ENCODE peak calls at places on chromosomes 7 and 10, in ten cellular contexts. One of them, this sample, is unnamed.

GRCh38 chr7:140197218-140197890 is 20.6 kb upstream of the KDM7A start:
- DNase-seq in hepatocyte: no peak
- DNase-seq in stimulated activated CD8-positive, alpha-beta memory T cell treated with anti-CD3 and anti-CD28 coated beads, Interleukin-4, amount 100 ng/mL, for 4 hours: no peak
- DNase-seq in upper lobe of right lung: no peak
- DNase-seq in cardiac fibroblast: no peak
- DNase-seq in HEK293T: no peak
- DNase-seq in Panc1: no peak
- DNase-seq in transverse colon: no peak
- DNase-seq in activated T-cell treated with anti-CD3 and anti-CD28 coated beads, Interleukin-2, amount 50 U/mL, for 72 hours: no peak
- DNase-seq in stimulated activated CD4-positive, alpha-beta T cell treated with anti-CD3 and anti-CD28 coated beads, Interleukin-1b, Interleukin-23, amount 100 ng/mL, for 48 hours: no peak
- DNase-seq in this sample: no peak

GRCh38 chr10:5526691-5527331 is 2.0 kb downstream of the CALML3 start:
- DNase-seq in stimulated activated CD4-positive, alpha-beta T cell treated with anti-CD3 and anti-CD28 coated beads, Interleukin-1b, Interleukin-23, amount 100 ng/mL, for 48 hours: no peak
- DNase-seq in HEK293T: no peak
- DNase-seq in upper lobe of right lung: peak; percentile 31
- DNase-seq in transverse colon: peak; percentile 4
- DNase-seq in stimulated activated CD8-positive, alpha-beta memory T cell treated with anti-CD3 and anti-CD28 coated beads, Interleukin-4, amount 100 ng/mL, for 4 hours: no peak
- DNase-seq in cardiac fibroblast: no peak
- DNase-seq in Panc1: no peak
- DNase-seq in activated T-cell treated with anti-CD3 and anti-CD28 coated beads, Interleukin-2, amount 50 U/mL, for 72 hours: no peak
- DNase-seq in hepatocyte: no peak
- DNase-seq in this sample: no peak

GRCh38 chr7:16970732-16971495 is 89.1 kb upstream of the AGR3 start:
- DNase-seq in stimulated activated CD8-positive, alpha-beta memory T cell treated with anti-CD3 and anti-CD28 coated beads, Interleukin-4, amount 100 ng/mL, for 4 hours: no peak
- DNase-seq in Panc1: no peak
- DNase-seq in activated T-cell treated with anti-CD3 and anti-CD28 coated beads, Interleukin-2, amount 50 U/mL, for 72 hours: no peak
- DNase-seq in hepatocyte: no peak
- DNase-seq in upper lobe of right lung: no peak
- DNase-seq in HEK293T: no peak
- DNase-seq in cardiac fibroblast: no peak
- DNase-seq in transverse colon: no peak
- DNase-seq in stimulated activated CD4-positive, alpha-beta T cell treated with anti-CD3 and anti-CD28 coated beads, Interleukin-1b, Interleukin-23, amount 100 ng/mL, for 48 hours: no peak
- DNase-seq in this sample: no peak

GRCh38 chr10:71684356-71685173 is 35.0 kb downstream of the C10orf105 start:
- DNase-seq in stimulated activated CD8-positive, alpha-beta memory T cell treated with anti-CD3 and anti-CD28 coated beads, Interleukin-4, amount 100 ng/mL, for 4 hours: no peak
- DNase-seq in hepatocyte: no peak
- DNase-seq in Panc1: no peak
- DNase-seq in transverse colon: peak; percentile 34
- DNase-seq in upper lobe of right lung: no peak
- DNase-seq in cardiac fibroblast: no peak
- DNase-seq in HEK293T: no peak
- DNase-seq in activated T-cell treated with anti-CD3 and anti-CD28 coated beads, Interleukin-2, amount 50 U/mL, for 72 hours: peak; percentile 23
- DNase-seq in stimulated activated CD4-positive, alpha-beta T cell treated with anti-CD3 and anti-CD28 coated beads, Interleukin-1b, Interleukin-23, amount 100 ng/mL, for 48 hours: peak; percentile 24
- DNase-seq in this sample: no peak

GRCh38 chr7:156487811-156488523 is 152.6 kb upstream of the RNF32 start:
- DNase-seq in cardiac fibroblast: no peak
- DNase-seq in HEK293T: no peak
- DNase-seq in activated T-cell treated with anti-CD3 and anti-CD28 coated beads, Interleukin-2, amount 50 U/mL, for 72 hours: no peak
- DNase-seq in transverse colon: no peak
- DNase-seq in hepatocyte: no peak
- DNase-seq in Panc1: no peak
- DNase-seq in stimulated activated CD8-positive, alpha-beta memory T cell treated with anti-CD3 and anti-CD28 coated beads, Interleukin-4, amount 100 ng/mL, for 4 hours: no peak
- DNase-seq in upper lobe of right lung: no peak
- DNase-seq in stimulated activated CD4-positive, alpha-beta T cell treated with anti-CD3 and anti-CD28 coated beads, Interleukin-1b, Interleukin-23, amount 100 ng/mL, for 48 hours: no peak
- DNase-seq in this sample: no peak

GRCh38 chr7:155375337-155376277 is 77.9 kb downstream of the INSIG1 start:
- DNase-seq in stimulated activated CD8-positive, alpha-beta memory T cell treated with anti-CD3 and anti-CD28 coated beads, Interleukin-4, amount 100 ng/mL, for 4 hours: no peak
- DNase-seq in transverse colon: no peak
- DNase-seq in cardiac fibroblast: no peak
- DNase-seq in Panc1: no peak
- DNase-seq in activated T-cell treated with anti-CD3 and anti-CD28 coated beads, Interleukin-2, amount 50 U/mL, for 72 hours: no peak
- DNase-seq in HEK293T: no peak
- DNase-seq in hepatocyte: no peak
- DNase-seq in upper lobe of right lung: no peak
- DNase-seq in stimulated activated CD4-positive, alpha-beta T cell treated with anti-CD3 and anti-CD28 coated beads, Interleukin-1b, Interleukin-23, amount 100 ng/mL, for 48 hours: no peak
- DNase-seq in this sample: no peak

GRCh38 chr10:10326119-10326518 is 691.6 kb upstream of the CELF2 start:
- DNase-seq in activated T-cell treated with anti-CD3 and anti-CD28 coated beads, Interleukin-2, amount 50 U/mL, for 72 hours: no peak
- DNase-seq in cardiac fibroblast: peak; percentile 42
- DNase-seq in HEK293T: no peak
- DNase-seq in Panc1: no peak
- DNase-seq in transverse colon: no peak
- DNase-seq in stimulated activated CD8-positive, alpha-beta memory T cell treated with anti-CD3 and anti-CD28 coated beads, Interleukin-4, amount 100 ng/mL, for 4 hours: no peak
- DNase-seq in stimulated activated CD4-positive, alpha-beta T cell treated with anti-CD3 and anti-CD28 coated beads, Interleukin-1b, Interleukin-23, amount 100 ng/mL, for 48 hours: no peak
- DNase-seq in hepatocyte: no peak
- DNase-seq in upper lobe of right lung: no peak
- DNase-seq in this sample: no peak

GRCh38 chr10:118442032-118442431 is 99.9 kb upstream of the FAM204A start:
- DNase-seq in hepatocyte: no peak
- DNase-seq in stimulated activated CD8-positive, alpha-beta memory T cell treated with anti-CD3 and anti-CD28 coated beads, Interleukin-4, amount 100 ng/mL, for 4 hours: no peak
- DNase-seq in transverse colon: no peak
- DNase-seq in upper lobe of right lung: no peak
- DNase-seq in Panc1: no peak
- DNase-seq in HEK293T: no peak
- DNase-seq in stimulated activated CD4-positive, alpha-beta T cell treated with anti-CD3 and anti-CD28 coated beads, Interleukin-1b, Interleukin-23, amount 100 ng/mL, for 48 hours: no peak
- DNase-seq in cardiac fibroblast: no peak
- DNase-seq in activated T-cell treated with anti-CD3 and anti-CD28 coated beads, Interleukin-2, amount 50 U/mL, for 72 hours: no peak
- DNase-seq in this sample: no peak

GRCh38 chr7:132463922-132464321 is 112.3 kb downstream of the PLXNA4 start:
- DNase-seq in stimulated activated CD4-positive, alpha-beta T cell treated with anti-CD3 and anti-CD28 coated beads, Interleukin-1b, Interleukin-23, amount 100 ng/mL, for 48 hours: no peak
- DNase-seq in transverse colon: no peak
- DNase-seq in hepatocyte: no peak
- DNase-seq in cardiac fibroblast: no peak
- DNase-seq in activated T-cell treated with anti-CD3 and anti-CD28 coated beads, Interleukin-2, amount 50 U/mL, for 72 hours: no peak
- DNase-seq in stimulated activated CD8-positive, alpha-beta memory T cell treated with anti-CD3 and anti-CD28 coated beads, Interleukin-4, amount 100 ng/mL, for 4 hours: no peak
- DNase-seq in upper lobe of right lung: no peak
- DNase-seq in HEK293T: no peak
- DNase-seq in Panc1: no peak
- DNase-seq in this sample: no peak

GRCh38 chr10:35006836-35007235 is 83.3 kb downstream of the CUL2 start:
- DNase-seq in upper lobe of right lung: no peak
- DNase-seq in stimulated activated CD4-positive, alpha-beta T cell treated with anti-CD3 and anti-CD28 coated beads, Interleukin-1b, Interleukin-23, amount 100 ng/mL, for 48 hours: no peak
- DNase-seq in stimulated activated CD8-positive, alpha-beta memory T cell treated with anti-CD3 and anti-CD28 coated beads, Interleukin-4, amount 100 ng/mL, for 4 hours: no peak
- DNase-seq in hepatocyte: no peak
- DNase-seq in activated T-cell treated with anti-CD3 and anti-CD28 coated beads, Interleukin-2, amount 50 U/mL, for 72 hours: no peak
- DNase-seq in HEK293T: no peak
- DNase-seq in cardiac fibroblast: peak; percentile 92
- DNase-seq in transverse colon: no peak
- DNase-seq in Panc1: no peak
- DNase-seq in this sample: no peak

GRCh38 chr7:99499356-99499712 is 747 bp downstream of the ZNF394 start:
- DNase-seq in hepatocyte: no peak
- DNase-seq in stimulated activated CD4-positive, alpha-beta T cell treated with anti-CD3 and anti-CD28 coated beads, Interleukin-1b, Interleukin-23, amount 100 ng/mL, for 48 hours: no peak
- DNase-seq in upper lobe of right lung: no peak
- DNase-seq in HEK293T: no peak
- DNase-seq in Panc1: no peak
- DNase-seq in activated T-cell treated with anti-CD3 and anti-CD28 coated beads, Interleukin-2, amount 50 U/mL, for 72 hours: peak; percentile 9
- DNase-seq in cardiac fibroblast: peak; percentile 20
- DNase-seq in transverse colon: no peak
- DNase-seq in stimulated activated CD8-positive, alpha-beta memory T cell treated with anti-CD3 and anti-CD28 coated beads, Interleukin-4, amount 100 ng/mL, for 4 hours: no peak
- DNase-seq in this sample: no peak

GRCh38 chr10:43350139-43350538 is 21.3 kb upstream of the FXYD4 start:
- DNase-seq in Panc1: no peak
- DNase-seq in transverse colon: peak; percentile 32
- DNase-seq in cardiac fibroblast: no peak
- DNase-seq in stimulated activated CD8-positive, alpha-beta memory T cell treated with anti-CD3 and anti-CD28 coated beads, Interleukin-4, amount 100 ng/mL, for 4 hours: no peak
- DNase-seq in HEK293T: no peak
- DNase-seq in stimulated activated CD4-positive, alpha-beta T cell treated with anti-CD3 and anti-CD28 coated beads, Interleukin-1b, Interleukin-23, amount 100 ng/mL, for 48 hours: no peak
- DNase-seq in upper lobe of right lung: no peak
- DNase-seq in activated T-cell treated with anti-CD3 and anti-CD28 coated beads, Interleukin-2, amount 50 U/mL, for 72 hours: no peak
- DNase-seq in hepatocyte: no peak
- DNase-seq in this sample: no peak

GRCh38 chr10:63260860-63261251 is 127.7 kb downstream of the NRBF2 start:
- DNase-seq in stimulated activated CD8-positive, alpha-beta memory T cell treated with anti-CD3 and anti-CD28 coated beads, Interleukin-4, amount 100 ng/mL, for 4 hours: no peak
- DNase-seq in hepatocyte: no peak
- DNase-seq in activated T-cell treated with anti-CD3 and anti-CD28 coated beads, Interleukin-2, amount 50 U/mL, for 72 hours: no peak
- DNase-seq in cardiac fibroblast: no peak
- DNase-seq in upper lobe of right lung: no peak
- DNase-seq in transverse colon: no peak
- DNase-seq in HEK293T: no peak
- DNase-seq in Panc1: no peak
- DNase-seq in stimulated activated CD4-positive, alpha-beta T cell treated with anti-CD3 and anti-CD28 coated beads, Interleukin-1b, Interleukin-23, amount 100 ng/mL, for 48 hours: no peak
- DNase-seq in this sample: no peak

GRCh38 chr10:70096705-70097420 is 35.8 kb downstream of the AIFM2 start:
- DNase-seq in transverse colon: no peak
- DNase-seq in activated T-cell treated with anti-CD3 and anti-CD28 coated beads, Interleukin-2, amount 50 U/mL, for 72 hours: no peak
- DNase-seq in upper lobe of right lung: peak; percentile 5
- DNase-seq in stimulated activated CD4-positive, alpha-beta T cell treated with anti-CD3 and anti-CD28 coated beads, Interleukin-1b, Interleukin-23, amount 100 ng/mL, for 48 hours: no peak
- DNase-seq in Panc1: no peak
- DNase-seq in cardiac fibroblast: no peak
- DNase-seq in hepatocyte: no peak
- DNase-seq in stimulated activated CD8-positive, alpha-beta memory T cell treated with anti-CD3 and anti-CD28 coated beads, Interleukin-4, amount 100 ng/mL, for 4 hours: no peak
- DNase-seq in HEK293T: no peak
- DNase-seq in this sample: no peak

GRCh38 chr10:30430544-30431298 is 3.3 kb upstream of the MAP3K8 start:
- DNase-seq in cardiac fibroblast: no peak
- DNase-seq in Panc1: no peak
- DNase-seq in HEK293T: no peak
- DNase-seq in hepatocyte: no peak
- DNase-seq in upper lobe of right lung: no peak
- DNase-seq in stimulated activated CD4-positive, alpha-beta T cell treated with anti-CD3 and anti-CD28 coated beads, Interleukin-1b, Interleukin-23, amount 100 ng/mL, for 48 hours: no peak
- DNase-seq in activated T-cell treated with anti-CD3 and anti-CD28 coated beads, Interleukin-2, amount 50 U/mL, for 72 hours: no peak
- DNase-seq in stimulated activated CD8-positive, alpha-beta memory T cell treated with anti-CD3 and anti-CD28 coated beads, Interleukin-4, amount 100 ng/mL, for 4 hours: no peak
- DNase-seq in transverse colon: no peak
- DNase-seq in this sample: no peak

GRCh38 chr7:13874783-13875182 is 114.7 kb downstream of the ETV1 start:
- DNase-seq in Panc1: no peak
- DNase-seq in hepatocyte: no peak
- DNase-seq in transverse colon: no peak
- DNase-seq in stimulated activated CD4-positive, alpha-beta T cell treated with anti-CD3 and anti-CD28 coated beads, Interleukin-1b, Interleukin-23, amount 100 ng/mL, for 48 hours: no peak
- DNase-seq in activated T-cell treated with anti-CD3 and anti-CD28 coated beads, Interleukin-2, amount 50 U/mL, for 72 hours: no peak
- DNase-seq in cardiac fibroblast: peak; percentile 65
- DNase-seq in upper lobe of right lung: no peak
- DNase-seq in HEK293T: no peak
- DNase-seq in stimulated activated CD8-positive, alpha-beta memory T cell treated with anti-CD3 and anti-CD28 coated beads, Interleukin-4, amount 100 ng/mL, for 4 hours: no peak
- DNase-seq in this sample: no peak

GRCh38 chr10:30000802-30001571 is 58.4 kb downstream of the JCAD start:
- DNase-seq in activated T-cell treated with anti-CD3 and anti-CD28 coated beads, Interleukin-2, amount 50 U/mL, for 72 hours: no peak
- DNase-seq in cardiac fibroblast: peak; percentile 97
- DNase-seq in transverse colon: peak; percentile 26
- DNase-seq in stimulated activated CD4-positive, alpha-beta T cell treated with anti-CD3 and anti-CD28 coated beads, Interleukin-1b, Interleukin-23, amount 100 ng/mL, for 48 hours: no peak
- DNase-seq in HEK293T: no peak
- DNase-seq in Panc1: peak; percentile 4
- DNase-seq in stimulated activated CD8-positive, alpha-beta memory T cell treated with anti-CD3 and anti-CD28 coated beads, Interleukin-4, amount 100 ng/mL, for 4 hours: no peak
- DNase-seq in upper lobe of right lung: no peak
- DNase-seq in hepatocyte: peak; percentile 70
- DNase-seq in this sample: no peak

GRCh38 chr7:136950331-136950730 is 81.9 kb downstream of the CHRM2 start:
- DNase-seq in transverse colon: no peak
- DNase-seq in hepatocyte: no peak
- DNase-seq in stimulated activated CD4-positive, alpha-beta T cell treated with anti-CD3 and anti-CD28 coated beads, Interleukin-1b, Interleukin-23, amount 100 ng/mL, for 48 hours: no peak
- DNase-seq in Panc1: no peak
- DNase-seq in HEK293T: no peak
- DNase-seq in upper lobe of right lung: no peak
- DNase-seq in stimulated activated CD8-positive, alpha-beta memory T cell treated with anti-CD3 and anti-CD28 coated beads, Interleukin-4, amount 100 ng/mL, for 4 hours: no peak
- DNase-seq in cardiac fibroblast: no peak
- DNase-seq in activated T-cell treated with anti-CD3 and anti-CD28 coated beads, Interleukin-2, amount 50 U/mL, for 72 hours: no peak
- DNase-seq in this sample: no peak

GRCh38 chr7:35026154-35026553 is 11.1 kb downstream of the DPY19L1 start:
- DNase-seq in stimulated activated CD4-positive, alpha-beta T cell treated with anti-CD3 and anti-CD28 coated beads, Interleukin-1b, Interleukin-23, amount 100 ng/mL, for 48 hours: no peak
- DNase-seq in HEK293T: no peak
- DNase-seq in stimulated activated CD8-positive, alpha-beta memory T cell treated with anti-CD3 and anti-CD28 coated beads, Interleukin-4, amount 100 ng/mL, for 4 hours: no peak
- DNase-seq in transverse colon: no peak
- DNase-seq in upper lobe of right lung: no peak
- DNase-seq in Panc1: no peak
- DNase-seq in cardiac fibroblast: peak; percentile 11
- DNase-seq in hepatocyte: no peak
- DNase-seq in activated T-cell treated with anti-CD3 and anti-CD28 coated beads, Interleukin-2, amount 50 U/mL, for 72 hours: no peak
- DNase-seq in this sample: no peak

GRCh38 chr7:24619978-24620377 is 46.7 kb downstream of the PALS2 start:
- DNase-seq in cardiac fibroblast: no peak
- DNase-seq in Panc1: no peak
- DNase-seq in transverse colon: no peak
- DNase-seq in hepatocyte: no peak
- DNase-seq in HEK293T: no peak
- DNase-seq in upper lobe of right lung: no peak
- DNase-seq in activated T-cell treated with anti-CD3 and anti-CD28 coated beads, Interleukin-2, amount 50 U/mL, for 72 hours: no peak
- DNase-seq in stimulated activated CD4-positive, alpha-beta T cell treated with anti-CD3 and anti-CD28 coated beads, Interleukin-1b, Interleukin-23, amount 100 ng/mL, for 48 hours: no peak
- DNase-seq in stimulated activated CD8-positive, alpha-beta memory T cell treated with anti-CD3 and anti-CD28 coated beads, Interleukin-4, amount 100 ng/mL, for 4 hours: no peak
- DNase-seq in this sample: no peak

GRCh38 chr10:16565604-16566003 is 43.9 kb upstream of the C1QL3 start:
- DNase-seq in hepatocyte: no peak
- DNase-seq in stimulated activated CD8-positive, alpha-beta memory T cell treated with anti-CD3 and anti-CD28 coated beads, Interleukin-4, amount 100 ng/mL, for 4 hours: no peak
- DNase-seq in activated T-cell treated with anti-CD3 and anti-CD28 coated beads, Interleukin-2, amount 50 U/mL, for 72 hours: no peak
- DNase-seq in upper lobe of right lung: no peak
- DNase-seq in transverse colon: no peak
- DNase-seq in cardiac fibroblast: peak; percentile 45
- DNase-seq in HEK293T: no peak
- DNase-seq in Panc1: no peak
- DNase-seq in stimulated activated CD4-positive, alpha-beta T cell treated with anti-CD3 and anti-CD28 coated beads, Interleukin-1b, Interleukin-23, amount 100 ng/mL, for 48 hours: no peak
- DNase-seq in this sample: no peak

GRCh38 chr10:58518775-58519174 is 6.1 kb downstream of the BICC1 start:
- DNase-seq in stimulated activated CD4-positive, alpha-beta T cell treated with anti-CD3 and anti-CD28 coated beads, Interleukin-1b, Interleukin-23, amount 100 ng/mL, for 48 hours: no peak
- DNase-seq in hepatocyte: peak; percentile 7
- DNase-seq in upper lobe of right lung: no peak
- DNase-seq in Panc1: no peak
- DNase-seq in cardiac fibroblast: peak; percentile 39
- DNase-seq in transverse colon: no peak
- DNase-seq in stimulated activated CD8-positive, alpha-beta memory T cell treated with anti-CD3 and anti-CD28 coated beads, Interleukin-4, amount 100 ng/mL, for 4 hours: no peak
- DNase-seq in HEK293T: no peak
- DNase-seq in activated T-cell treated with anti-CD3 and anti-CD28 coated beads, Interleukin-2, amount 50 U/mL, for 72 hours: no peak
- DNase-seq in this sample: no peak

GRCh38 chr7:27640914-27641570 is 21.6 kb downstream of the HIBADH start:
- DNase-seq in transverse colon: no peak
- DNase-seq in stimulated activated CD4-positive, alpha-beta T cell treated with anti-CD3 and anti-CD28 coated beads, Interleukin-1b, Interleukin-23, amount 100 ng/mL, for 48 hours: no peak
- DNase-seq in hepatocyte: no peak
- DNase-seq in upper lobe of right lung: no peak
- DNase-seq in Panc1: no peak
- DNase-seq in activated T-cell treated with anti-CD3 and anti-CD28 coated beads, Interleukin-2, amount 50 U/mL, for 72 hours: no peak
- DNase-seq in stimulated activated CD8-positive, alpha-beta memory T cell treated with anti-CD3 and anti-CD28 coated beads, Interleukin-4, amount 100 ng/mL, for 4 hours: no peak
- DNase-seq in cardiac fibroblast: peak; percentile 79
- DNase-seq in HEK293T: no peak
- DNase-seq in this sample: no peak

GRCh38 chr7:8290645-8291308 is 28.8 kb upstream of the ICA1 start:
- DNase-seq in upper lobe of right lung: no peak
- DNase-seq in stimulated activated CD8-positive, alpha-beta memory T cell treated with anti-CD3 and anti-CD28 coated beads, Interleukin-4, amount 100 ng/mL, for 4 hours: no peak
- DNase-seq in activated T-cell treated with anti-CD3 and anti-CD28 coated beads, Interleukin-2, amount 50 U/mL, for 72 hours: no peak
- DNase-seq in hepatocyte: peak; percentile 44
- DNase-seq in transverse colon: no peak
- DNase-seq in HEK293T: peak; percentile 21
- DNase-seq in cardiac fibroblast: no peak
- DNase-seq in Panc1: no peak
- DNase-seq in stimulated activated CD4-positive, alpha-beta T cell treated with anti-CD3 and anti-CD28 coated beads, Interleukin-1b, Interleukin-23, amount 100 ng/mL, for 48 hours: no peak
- DNase-seq in this sample: no peak

This sample was measured in activated T-helper 9 cell treated with anti-CD3 and anti-CD28 coated beads, Interleukin-2, amount 50 U/mL, for 16 hours.